ENCODE peak calls at places on chromosomes 12 and 14, in seven cellular contexts. One of them, this sample, is unnamed.

GRCh38 chr12:107045186-107045585 is 48.2 kb downstream of the CRY1 start:
- DNase-seq in SK-N-SH: no peak
- DNase-seq in A549: no peak
- DNase-seq in HepG2: no peak
- DNase-seq in H1: no peak
- DNase-seq in HCT116: no peak
- DNase-seq in K562: no peak
- DNase-seq in this sample: no peak

GRCh38 chr12:84697141-84697540 is 215.5 kb downstream of the SLC6A15 start:
- DNase-seq in SK-N-SH: no peak
- DNase-seq in A549: no peak
- DNase-seq in HepG2: no peak
- DNase-seq in H1: no peak
- DNase-seq in HCT116: no peak
- DNase-seq in K562: no peak
- DNase-seq in this sample: no peak

GRCh38 chr12:66688836-66689439 is 10.1 kb upstream of the GRIP1 start:
- DNase-seq in SK-N-SH: peak
- DNase-seq in A549: peak
- DNase-seq in HepG2: peak
- DNase-seq in H1: peak
- DNase-seq in HCT116: peak
- DNase-seq in K562: peak
- DNase-seq in this sample: no peak

GRCh38 chr12:49810159-49810459 is 18.1 kb downstream of the NCKAP5L start:
- DNase-seq in SK-N-SH: no peak
- DNase-seq in A549: no peak
- DNase-seq in HepG2: no peak
- DNase-seq in H1: no peak
- DNase-seq in HCT116: no peak
- DNase-seq in K562: no peak
- DNase-seq in this sample: no peak

GRCh38 chr12:92216092-92216491 is 70.4 kb upstream of the BTG1 start:
- DNase-seq in SK-N-SH: no peak
- DNase-seq in A549: no peak
- DNase-seq in HepG2: no peak
- DNase-seq in H1: no peak
- DNase-seq in HCT116: no peak
- DNase-seq in K562: no peak
- DNase-seq in this sample: no peak

GRCh38 chr14:50816419-50817047 is 14.4 kb downstream of the NIN start:
- DNase-seq in SK-N-SH: no peak
- DNase-seq in A549: no peak
- DNase-seq in HepG2: peak
- DNase-seq in H1: no peak
- DNase-seq in HCT116: no peak
- DNase-seq in K562: no peak
- DNase-seq in this sample: no peak

GRCh38 chr12:6635856-6636521 is at the start of gene LPAR5:
- DNase-seq in SK-N-SH: peak
- DNase-seq in A549: peak
- DNase-seq in HepG2: no peak
- DNase-seq in H1: no peak
- DNase-seq in HCT116: peak
- DNase-seq in K562: peak
- DNase-seq in this sample: no peak

GRCh38 chr14:73236157-73236556 is 1.1 kb upstream of the PAPLN start:
- DNase-seq in SK-N-SH: no peak
- DNase-seq in A549: no peak
- DNase-seq in HepG2: no peak
- DNase-seq in H1: no peak
- DNase-seq in HCT116: no peak
- DNase-seq in K562: no peak
- DNase-seq in this sample: no peak

GRCh38 chr12:95857151-95857550 is 1.6 kb upstream of the SNRPF start:
- DNase-seq in SK-N-SH: no peak
- DNase-seq in A549: peak
- DNase-seq in HepG2: peak
- DNase-seq in H1: no peak
- DNase-seq in HCT116: no peak
- DNase-seq in K562: no peak
- DNase-seq in this sample: no peak

GRCh38 chr14:74905595-74906142 is 17.4 kb downstream of the RPS6KL1 start:
- DNase-seq in SK-N-SH: peak
- DNase-seq in A549: peak
- DNase-seq in HepG2: peak
- DNase-seq in H1: no peak
- DNase-seq in HCT116: peak
- DNase-seq in K562: peak
- DNase-seq in this sample: no peak

GRCh38 chr14:61417141-61417540 is 95.8 kb downstream of the PRKCH start:
- DNase-seq in SK-N-SH: no peak
- DNase-seq in A549: no peak
- DNase-seq in HepG2: no peak
- DNase-seq in H1: no peak
- DNase-seq in HCT116: no peak
- DNase-seq in K562: no peak
- DNase-seq in this sample: no peak

GRCh38 chr12:87827638-87828264 is 201.4 kb downstream of the C12orf50 start:
- DNase-seq in SK-N-SH: no peak
- DNase-seq in A549: peak
- DNase-seq in HepG2: no peak
- DNase-seq in H1: no peak
- DNase-seq in HCT116: peak
- DNase-seq in K562: no peak
- DNase-seq in this sample: no peak

GRCh38 chr12:26870491-26871419 is 37.8 kb upstream of the ITPR2 start:
- DNase-seq in SK-N-SH: peak
- DNase-seq in A549: peak
- DNase-seq in HepG2: no peak
- DNase-seq in H1: no peak
- DNase-seq in HCT116: peak
- DNase-seq in K562: no peak
- DNase-seq in this sample: peak

GRCh38 chr14:63604626-63605025 is 37.0 kb downstream of the WDR89 start:
- DNase-seq in SK-N-SH: no peak
- DNase-seq in A549: no peak
- DNase-seq in HepG2: no peak
- DNase-seq in H1: no peak
- DNase-seq in HCT116: no peak
- DNase-seq in K562: no peak
- DNase-seq in this sample: no peak

GRCh38 chr14:69900603-69901002 is 21.4 kb downstream of the SMOC1 start:
- DNase-seq in SK-N-SH: no peak
- DNase-seq in A549: no peak
- DNase-seq in HepG2: no peak
- DNase-seq in H1: no peak
- DNase-seq in HCT116: no peak
- DNase-seq in K562: no peak
- DNase-seq in this sample: no peak

GRCh38 chr12:96247567-96247962 is 53.4 kb downstream of the ELK3 start:
- DNase-seq in SK-N-SH: no peak
- DNase-seq in A549: peak
- DNase-seq in HepG2: no peak
- DNase-seq in H1: no peak
- DNase-seq in HCT116: no peak
- DNase-seq in K562: no peak
- DNase-seq in this sample: no peak

GRCh38 chr12:122963928-122964240 is 2.4 kb downstream of the ABCB9 start:
- DNase-seq in SK-N-SH: no peak
- DNase-seq in A549: no peak
- DNase-seq in HepG2: no peak
- DNase-seq in H1: no peak
- DNase-seq in HCT116: no peak
- DNase-seq in K562: no peak
- DNase-seq in this sample: no peak

GRCh38 chr12:40436564-40436963 is 211.8 kb downstream of the LRRK2 start:
- DNase-seq in SK-N-SH: no peak
- DNase-seq in A549: no peak
- DNase-seq in HepG2: no peak
- DNase-seq in H1: no peak
- DNase-seq in HCT116: no peak
- DNase-seq in K562: no peak
- DNase-seq in this sample: no peak

GRCh38 chr12:88142610-88142991 is 494 bp downstream of the TMTC3 start:
- DNase-seq in SK-N-SH: no peak
- DNase-seq in A549: peak
- DNase-seq in HepG2: peak
- DNase-seq in H1: no peak
- DNase-seq in HCT116: no peak
- DNase-seq in K562: peak
- DNase-seq in this sample: no peak

GRCh38 chr14:104085032-104085888 is at the start of gene ASPG:
- DNase-seq in SK-N-SH: peak
- DNase-seq in A549: peak
- DNase-seq in HepG2: no peak
- DNase-seq in H1: peak
- DNase-seq in HCT116: no peak
- DNase-seq in K562: peak
- DNase-seq in this sample: no peak

GRCh38 chr14:61338457-61338856 is 17.1 kb downstream of the PRKCH start:
- DNase-seq in SK-N-SH: no peak
- DNase-seq in A549: no peak
- DNase-seq in HepG2: no peak
- DNase-seq in H1: no peak
- DNase-seq in HCT116: no peak
- DNase-seq in K562: no peak
- DNase-seq in this sample: no peak

GRCh38 chr12:121943926-121944325 is 25.5 kb downstream of the CFAP251 start:
- DNase-seq in SK-N-SH: no peak
- DNase-seq in A549: no peak
- DNase-seq in HepG2: no peak
- DNase-seq in H1: no peak
- DNase-seq in HCT116: no peak
- DNase-seq in K562: no peak
- DNase-seq in this sample: no peak

GRCh38 chr12:130134563-130134915 is 27.7 kb upstream of the FZD10 start:
- DNase-seq in SK-N-SH: no peak
- DNase-seq in A549: no peak
- DNase-seq in HepG2: no peak
- DNase-seq in H1: no peak
- DNase-seq in HCT116: no peak
- DNase-seq in K562: no peak
- DNase-seq in this sample: no peak

GRCh38 chr12:130133851-130134562 is 28.3 kb upstream of the FZD10 start:
- DNase-seq in SK-N-SH: no peak
- DNase-seq in A549: no peak
- DNase-seq in HepG2: no peak
- DNase-seq in H1: no peak
- DNase-seq in HCT116: no peak
- DNase-seq in K562: no peak
- DNase-seq in this sample: no peak

GRCh38 chr12:130138478-130138877 is 23.8 kb upstream of the FZD10 start:
- DNase-seq in SK-N-SH: peak
- DNase-seq in A549: no peak
- DNase-seq in HepG2: no peak
- DNase-seq in H1: no peak
- DNase-seq in HCT116: no peak
- DNase-seq in K562: no peak
- DNase-seq in this sample: no peak

GRCh38 chr12:130137141-130138018 is 24.9 kb upstream of the FZD10 start:
- DNase-seq in SK-N-SH: no peak
- DNase-seq in A549: peak
- DNase-seq in HepG2: no peak
- DNase-seq in H1: peak
- DNase-seq in HCT116: no peak
- DNase-seq in K562: no peak
- DNase-seq in this sample: no peak

DNA sequence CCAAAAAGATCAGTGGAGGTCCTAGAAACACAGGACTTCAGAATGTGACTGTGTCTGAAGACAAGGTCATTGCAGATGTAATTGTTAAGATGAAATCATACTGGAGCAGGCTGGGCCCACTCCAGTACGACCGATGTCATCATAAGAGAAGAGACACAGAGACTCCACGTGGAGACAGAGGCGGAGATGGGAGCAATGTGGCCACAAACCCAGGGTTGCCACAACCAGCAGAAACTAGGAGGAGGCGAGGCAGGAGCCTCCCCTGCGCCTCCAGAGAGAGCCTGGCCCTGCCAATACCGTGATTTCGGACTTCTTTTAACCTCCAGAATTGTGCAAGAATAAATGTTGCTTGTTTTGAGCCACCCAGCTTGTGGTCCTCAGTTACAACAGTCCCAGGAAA is 25.7 kb upstream of the FZD10 start:
- DNase-seq in SK-N-SH: no peak
- DNase-seq in A549: no peak
- DNase-seq in HepG2: no peak
- DNase-seq in H1: no peak
- DNase-seq in HCT116: no peak
- DNase-seq in K562: no peak
- DNase-seq in this sample: no peak
- TF ChIP-seq MAX in SK-N-SH: no peak
- TF ChIP-seq MAX in A549: no peak
- TF ChIP-seq MAX in HepG2: no peak
- TF ChIP-seq MAX in H1: no peak
- TF ChIP-seq MAX in HCT116: no peak
- TF ChIP-seq MAX in K562: no peak
- TF ChIP-seq MAX in this sample: no peak

GRCh38 chr14:34064349-34064748 is 113.5 kb upstream of the EGLN3 start:
- DNase-seq in SK-N-SH: no peak
- DNase-seq in A549: no peak
- DNase-seq in HepG2: no peak
- DNase-seq in H1: no peak
- DNase-seq in HCT116: no peak
- DNase-seq in K562: no peak
- DNase-seq in this sample: no peak
- TF ChIP-seq RAD21 in SK-N-SH: no peak
- TF ChIP-seq RAD21 in A549: no peak
- TF ChIP-seq RAD21 in HepG2: no peak
- TF ChIP-seq RAD21 in H1: no peak
- TF ChIP-seq RAD21 in HCT116: no peak
- TF ChIP-seq RAD21 in K562: no peak
- TF ChIP-seq RAD21 in this sample: no peak

DNA sequence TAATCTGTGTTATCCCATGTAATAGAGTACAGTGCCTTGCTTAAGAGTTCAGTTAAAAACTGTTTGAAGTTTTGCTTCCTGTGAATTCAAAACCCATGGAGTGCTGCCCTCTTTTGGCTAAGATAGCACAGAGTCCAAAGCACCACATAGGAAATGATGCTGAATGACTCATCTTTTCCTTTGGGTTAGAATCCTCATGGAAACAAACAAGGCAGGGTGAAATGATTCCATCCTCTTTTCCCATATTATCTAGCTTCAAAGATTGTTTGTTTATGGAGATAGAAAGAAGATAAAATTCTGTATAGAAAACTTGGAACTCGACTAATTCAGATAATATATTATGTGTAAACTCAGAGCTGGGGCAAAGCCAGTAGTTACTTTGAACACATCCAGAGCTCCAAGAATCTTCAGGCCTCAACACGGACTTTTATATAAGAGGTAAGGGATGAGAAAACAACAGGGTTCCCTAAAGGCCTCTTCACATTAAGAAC is 87.4 kb downstream of the OTOGL start:
- DNase-seq in SK-N-SH: peak
- DNase-seq in A549: peak
- DNase-seq in HepG2: peak
- DNase-seq in H1: no peak
- DNase-seq in HCT116: peak
- DNase-seq in K562: peak
- DNase-seq in this sample: peak
- TF ChIP-seq MAX in SK-N-SH: peak
- TF ChIP-seq MAX in A549: peak
- TF ChIP-seq MAX in HepG2: no peak
- TF ChIP-seq MAX in H1: no peak
- TF ChIP-seq MAX in HCT116: no peak
- TF ChIP-seq MAX in K562: no peak
- TF ChIP-seq MAX in this sample: no peak

GRCh38 chr12:93308281-93308680 is 69.4 kb upstream of the NUDT4 start:
- DNase-seq in SK-N-SH: no peak
- DNase-seq in A549: no peak
- DNase-seq in HepG2: no peak
- DNase-seq in H1: no peak
- DNase-seq in HCT116: no peak
- DNase-seq in K562: no peak
- DNase-seq in this sample: no peak
- TF ChIP-seq RAD21 in SK-N-SH: no peak
- TF ChIP-seq RAD21 in A549: no peak
- TF ChIP-seq RAD21 in HepG2: no peak
- TF ChIP-seq RAD21 in H1: no peak
- TF ChIP-seq RAD21 in HCT116: no peak
- TF ChIP-seq RAD21 in K562: no peak
- TF ChIP-seq RAD21 in this sample: no peak